ENCODE peak calls at places on chromosomes 11 and 22, in seven cellular contexts. Y, X, R, S, L, Z and G are unnamed samples. For H3K4me1, the result is how much of the 10 kb centered on the place peaks cover.

GRCh38 chr11:73521621-73522020 is 76.3 kb downstream of the FAM168A start:
- DNase-seq in X (no peak), R (peak), Y (no peak), L (no peak), Z (no peak), S (no peak), G (no peak)

GRCh38 chr11:47552086-47552580 is 799 bp downstream of the CELF1 start:
- DNase-seq in S (no peak), X (no peak), Y (peak), R (no peak), Z (no peak), L (no peak), G (peak)

GRCh38 chr11:1129143-1129665 is 28.5 kb upstream of the MUC5AC start:
- DNase-seq in Y (no peak), S (no peak), Z (no peak), L (no peak), R (no peak), X (no peak), G (no peak)

GRCh38 chr11:134407923-134408322 is 4.1 kb downstream of the B3GAT1 start:
- DNase-seq in R (no peak), S (no peak), X (no peak), L (no peak), Y (no peak), Z (no peak), G (no peak)

GRCh38 chr11:65316979-65317786 is 2.5 kb downstream of the CDC42EP2 start:
- DNase-seq in Y (no peak), L (no peak), S (peak), X (peak), R (peak), Z (peak), G (peak)

GRCh38 chr11:95375881-95376280 is 144.9 kb upstream of the SESN3 start:
- DNase-seq in L (no peak), Y (no peak), R (no peak), X (no peak), S (no peak), Z (no peak), G (no peak)

GRCh38 chr11:43685483-43685882 is 4.9 kb downstream of the HSD17B12 start:
- DNase-seq in X (no peak), Y (no peak), R (no peak), S (no peak), L (no peak), Z (no peak), G (no peak)

GRCh38 chr22:29071261-29072045 is 1.4 kb upstream of the KREMEN1 start:
- DNase-seq in X (peak), Z (peak), R (no peak), S (peak), Y (no peak), L (peak), G (peak)

GRCh38 chr22:49999063-49999900 is 13.3 kb downstream of the IL17REL start:
- DNase-seq in X (no peak), S (peak), R (no peak), Z (no peak), L (no peak), Y (no peak), G (no peak)

GRCh38 chr11:69640995-69641581 is at the start of gene CCND1:
- DNase-seq in X (peak), Z (peak), S (peak), R (peak), Y (peak), L (no peak), G (peak)

GRCh38 chr11:76313913-76314740 is 66.8 kb downstream of the THAP12 start:
- DNase-seq in R (no peak), Y (no peak), S (peak), X (no peak), Z (no peak), L (no peak), G (no peak)

GRCh38 chr22:17880468-17880867 is 106.2 kb upstream of the BID start:
- DNase-seq in S (no peak), Y (no peak), R (no peak), X (no peak), Z (no peak), L (no peak), G (no peak)

GRCh38 chr22:46119093-46119728 is 31.1 kb upstream of the PPARA start:
- DNase-seq in Y (no peak), X (peak), Z (no peak), S (no peak), R (no peak), L (no peak), G (peak)

GRCh38 chr11:134452026-134452848 is 40.2 kb upstream of the B3GAT1 start:
- DNase-seq in L (no peak), Z (no peak), X (no peak), S (no peak), R (no peak), Y (no peak), G (no peak)

GRCh38 chr11:82988936-82989627 is 82.6 kb downstream of the RAB30 start:
- DNase-seq in R (no peak), Y (peak), Z (no peak), S (no peak), L (no peak), X (no peak), G (no peak)

GRCh38 chr11:121829159-121829643 is 286.8 kb downstream of the BLID start:
- DNase-seq in R (peak), X (no peak), Z (no peak), L (no peak), S (no peak), Y (no peak), G (no peak)

GRCh38 chr11:114077482-114078305 is 18.2 kb downstream of the ZBTB16 start:
- DNase-seq in Y (peak), R (no peak), X (no peak), L (peak), S (no peak), Z (no peak), G (no peak)

GRCh38 chr11:32884770-32885384 is 7.7 kb upstream of the QSER1 start:
- DNase-seq in X (no peak), Y (peak), L (no peak), R (no peak), S (no peak), Z (no peak), G (no peak)

GRCh38 chr11:35247428-35247827 is 108.5 kb downstream of the CD44 start:
- DNase-seq in X (no peak), S (no peak), R (no peak), Z (no peak), L (peak), Y (no peak), G (peak)

GRCh38 chr11:35343033-35343598 is 76.2 kb downstream of the SLC1A2 start:
- DNase-seq in S (no peak), R (no peak), Z (no peak), X (no peak), L (no peak), Y (no peak), G (no peak)

GRCh38 chr11:36010010-36010740 is 66.3 kb downstream of the LDLRAD3 start:
- DNase-seq in S (no peak), Y (no peak), R (no peak), X (no peak), L (no peak), Z (no peak), G (no peak)

GRCh38 chr11:113193894-113194293 is 120.5 kb upstream of the TTC12 start:
- DNase-seq in Z (no peak), X (peak), R (no peak), L (no peak), Y (no peak), S (no peak), G (peak)

GRCh38 chr11:131980878-131981668 is 610.7 kb downstream of the NTM start:
- DNase-seq in L (no peak), X (no peak), S (no peak), R (no peak), Z (no peak), Y (no peak), G (no peak)

GRCh38 chr11:80733776-80734175 is 1292.9 kb upstream of the TENM4 start:
- DNase-seq in S (no peak), L (no peak), Y (no peak), X (no peak), Z (no peak), R (no peak), G (no peak)

DNA sequence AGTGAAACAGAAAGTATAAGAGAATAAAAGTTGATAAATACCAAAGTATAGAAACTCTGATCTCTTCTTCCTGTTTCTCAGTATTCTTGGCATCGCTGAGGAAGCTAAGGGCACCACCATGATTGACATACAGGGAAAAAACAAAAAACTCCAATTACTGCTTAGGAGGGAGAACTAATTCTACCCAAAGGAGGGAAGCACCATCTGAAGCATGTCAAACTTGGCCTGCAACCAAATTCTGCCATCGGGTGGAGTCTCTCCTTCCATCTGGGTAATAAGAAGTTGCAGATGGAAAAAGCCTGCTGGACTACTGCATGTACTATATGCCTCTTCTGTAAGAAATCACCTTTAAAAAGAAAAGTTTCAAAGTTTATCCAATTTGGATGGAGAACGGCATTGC is 30.5 kb upstream of the PPP2R1B start:
- DNase-seq in S (no peak), L (no peak), X (no peak), Y (no peak), R (no peak), Z (no peak), G (no peak)
- H3K4me1 ChIP-seq in S (under half), L (under half), X (under half), Y (under half), R (under half), Z (under half), G (under half)

GRCh38 chr22:45031629-45032403 is 22.0 kb upstream of the PHF21B start:
- DNase-seq in X (no peak), Z (no peak), S (no peak), Y (no peak), R (no peak), L (no peak), G (no peak)

GRCh38 chr22:45036154-45036553 is 26.3 kb upstream of the PHF21B start:
- DNase-seq in X (no peak), R (no peak), S (peak), L (no peak), Y (no peak), Z (no peak), G (peak)

GRCh38 chr22:45034156-45034555 is 24.4 kb upstream of the PHF21B start:
- DNase-seq in X (no peak), Y (no peak), S (peak), L (no peak), R (no peak), Z (no peak), G (no peak)

GRCh38 chr22:45033136-45033535 is 23.3 kb upstream of the PHF21B start:
- DNase-seq in Y (no peak), R (no peak), S (no peak), X (no peak), L (no peak), Z (no peak), G (no peak)

GRCh38 chr22:45034821-45035220 is 25.0 kb upstream of the PHF21B start:
- DNase-seq in Z (no peak), X (no peak), L (no peak), Y (no peak), S (peak), R (no peak), G (no peak)
- H3K27ac ChIP-seq in Z (no peak), X (no peak), L (no peak), Y (no peak), S (no peak), R (no peak), G (no peak)

DNA sequence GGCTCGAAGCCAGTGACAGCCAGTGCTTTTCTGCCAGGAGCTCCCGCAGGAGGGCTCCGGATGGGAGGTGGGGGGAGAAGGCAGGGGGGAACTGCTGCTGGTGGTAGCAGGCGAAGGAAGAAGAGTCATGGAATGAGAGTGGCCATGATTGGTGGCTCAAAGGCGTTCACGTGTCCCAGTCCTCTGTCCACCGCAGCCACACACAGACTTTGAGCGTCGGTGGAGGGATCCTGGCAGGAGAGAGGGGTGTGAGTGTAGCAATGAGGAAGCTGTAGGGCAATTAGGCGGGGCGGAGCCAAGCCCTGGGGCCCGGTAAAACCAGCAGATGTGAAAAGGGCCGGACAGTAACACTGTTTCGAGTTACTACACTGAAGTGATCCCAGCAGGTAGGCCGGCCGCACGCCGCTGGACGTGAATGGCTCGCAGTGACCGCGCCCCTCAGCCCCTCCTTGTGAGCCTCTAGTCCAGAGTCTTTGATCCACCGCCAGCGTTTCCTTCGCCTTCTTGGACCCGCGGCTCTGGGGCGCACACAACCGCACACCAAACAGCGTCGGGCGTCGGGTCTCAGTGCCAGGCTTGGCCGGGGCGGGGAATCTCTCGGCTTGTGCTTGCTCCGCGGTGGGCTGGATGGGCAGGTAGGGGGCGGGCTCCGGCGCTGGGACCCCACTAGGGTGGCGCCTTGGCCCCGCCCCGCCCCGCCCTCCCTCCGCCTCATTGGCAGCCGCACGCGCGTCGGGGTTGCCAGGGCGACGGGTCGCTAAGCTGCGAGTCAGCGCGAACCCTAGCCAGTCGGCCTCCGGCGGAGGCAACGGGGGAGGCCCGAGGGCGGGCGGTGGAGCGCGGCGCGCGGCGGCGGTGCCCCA is at the start of gene LRRC10B:
- DNase-seq in S (peak), R (peak), Y (no peak), Z (no peak), L (no peak), X (peak), G (no peak)
- TF ChIP-seq CTCF in S (no peak), R (no peak), Y (no peak), Z (no peak), L (no peak), X (no peak), G (no peak)

GRCh38 chr11:58622344-58622743 is at the start of gene CNTF:
- DNase-seq in S (no peak), Y (no peak), Z (no peak), X (no peak), L (no peak), R (no peak), G (no peak)
- H3K4me1 ChIP-seq in S (under half), Y (under half), Z (under half), X (under half), L (under half), R (under half), G (under half)

GRCh38 chr11:10326080-10326964 is 21.4 kb downstream of the ADM start:
- DNase-seq in L (no peak), S (no peak), Z (no peak), R (no peak), Y (no peak), X (peak), G (peak)
- H3K27ac ChIP-seq in L (no peak), S (peak), Z (peak), R (no peak), Y (no peak), X (peak), G (peak)

GRCh38 chr11:101323997-101324396 is 194.4 kb upstream of the PGR start:
- DNase-seq in X (no peak), L (no peak), Y (no peak), R (no peak), Z (no peak), S (no peak), G (no peak)
- TF ChIP-seq CTCF in X (no peak), L (no peak), Y (peak), R (peak), Z (no peak), S (no peak), G (no peak)

GRCh38 chr11:67352546-67353316 is 615 bp downstream of the POLD4 start:
- DNase-seq in S (peak), Z (no peak), L (no peak), Y (peak), R (no peak), X (no peak), G (peak)
- H3K4me1 ChIP-seq in S (half or more), Z (under half), L (under half), Y (half or more), R (half or more), X (half or more), G (under half)